ENCODE peak calls at places on chromosomes 2 and 18, in six cellular contexts. W is HCT116, M is nephron progenitor cell, J is chondrocyte, D is CD14-positive monocyte, B is B cell. O is an unnamed sample.

GRCh38 chr18:11990541-11990940 is 9.2 kb downstream of the IMPA2 start:
- DNase-seq in J (no peak), B (no peak), M (no peak), W (no peak), D (no peak), O (no peak)

GRCh38 chr2:161166538-161167409 is 6.5 kb downstream of the TANK start:
- DNase-seq in M (no peak), J (no peak), B (no peak), W (peak; percentile 60), D (no peak), O (no peak)

GRCh38 chr18:40375811-40376210 is 1579.2 kb upstream of the PIK3C3 start:
- DNase-seq in D (no peak), W (no peak), B (no peak), J (no peak), M (no peak), O (no peak)

GRCh38 chr18:58863539-58864145 is 1.0 kb upstream of the ZNF532 start:
- DNase-seq in J (no peak), D (no peak), B (peak; percentile 90), M (peak; percentile 74), W (no peak), O (peak; percentile 61)

GRCh38 chr2:152243723-152244122 is 68.2 kb upstream of the STAM2 start:
- DNase-seq in D (no peak), J (no peak), W (no peak), B (no peak), M (no peak), O (no peak)

GRCh38 chr18:69845588-69846506 is 101.8 kb downstream of the CD226 start:
- DNase-seq in M (no peak), B (no peak), D (no peak), J (no peak), W (no peak), O (no peak)

GRCh38 chr18:36895606-36896005 is 66.7 kb downstream of the KIAA1328 start:
- DNase-seq in M (no peak), J (no peak), D (no peak), W (no peak), B (no peak), O (no peak)

GRCh38 chr2:172285010-172285621 is 142.3 kb upstream of the ITGA6 start:
- DNase-seq in W (no peak), D (no peak), B (no peak), M (peak; percentile 45), J (no peak), O (no peak)

GRCh38 chr2:43707255-43707654 is 31.0 kb upstream of the C1GALT1C1L start:
- DNase-seq in W (no peak), M (no peak), B (no peak), J (no peak), D (no peak), O (no peak)

GRCh38 chr2:19955544-19956422 is 34.1 kb downstream of the WDR35 start:
- DNase-seq in W (peak; percentile 65), J (no peak), D (peak; percentile 50), M (peak; percentile 61), B (peak; percentile 53), O (peak; percentile 74)

GRCh38 chr18:49561127-49561376 is 805 bp upstream of the LIPG start:
- DNase-seq in W (no peak), J (no peak), D (no peak), M (no peak), B (no peak), O (no peak)

GRCh38 chr2:12717191-12717987 is 653 bp downstream of the TRIB2 start:
- DNase-seq in M (peak; percentile 76), J (no peak), D (no peak), B (peak; percentile 79), W (no peak), O (peak; percentile 49)

GRCh38 chr2:28579606-28580005 is 83.7 kb downstream of the PLB1 start:
- DNase-seq in D (no peak), W (no peak), J (no peak), M (no peak), B (no peak), O (no peak)

GRCh38 chr2:55154525-55155030 is 77.5 kb downstream of the CLHC1 start:
- DNase-seq in B (no peak), W (no peak), J (no peak), M (no peak), D (no peak), O (no peak)

GRCh38 chr2:234111523-234111922 is 61.0 kb downstream of the SPP2 start:
- DNase-seq in D (no peak), M (no peak), B (no peak), W (peak; percentile 90), J (no peak), O (peak; percentile 33)

DNA sequence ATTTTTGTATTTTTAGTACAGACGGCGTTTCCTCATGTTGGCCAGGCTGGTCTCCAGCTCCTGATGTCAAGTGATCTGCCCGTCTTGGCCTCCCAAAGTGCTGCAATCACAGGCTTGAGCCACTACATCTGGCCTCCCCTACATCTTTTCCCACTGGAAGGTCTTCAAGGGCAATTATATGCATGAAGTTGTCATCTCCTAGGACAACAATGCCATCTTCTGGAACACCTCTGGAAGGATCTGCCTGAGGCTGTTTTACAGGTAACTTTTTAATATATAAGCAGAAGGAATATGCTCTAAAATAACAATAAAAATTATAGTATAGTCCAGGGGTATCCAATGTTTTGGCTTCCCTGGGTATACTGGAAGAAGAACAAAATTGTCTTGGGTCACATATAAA is 321.4 kb downstream of the AFF3 start:
- DNase-seq in M (no peak), B (no peak), J (no peak), D (no peak), W (peak; percentile 6), O (no peak)
- TF ChIP-seq CTCF in M (no peak), B (no peak), J (peak; percentile 38), D (no peak), W (peak; percentile 6), O (no peak)

GRCh38 chr2:58131191-58132011 is 84.8 kb downstream of the VRK2 start:
- DNase-seq in B (no peak), W (no peak), D (no peak), J (no peak), M (peak; percentile 13), O (no peak)
- TF ChIP-seq CTCF in B (no peak), W (peak; percentile 31), D (no peak), J (peak; percentile 83), M (no peak), O (no peak)

GRCh38 chr2:49661809-49662208 is 507.5 kb upstream of the FSHR start:
- DNase-seq in J (no peak), W (no peak), D (no peak), M (no peak), B (no peak), O (no peak)

DNA sequence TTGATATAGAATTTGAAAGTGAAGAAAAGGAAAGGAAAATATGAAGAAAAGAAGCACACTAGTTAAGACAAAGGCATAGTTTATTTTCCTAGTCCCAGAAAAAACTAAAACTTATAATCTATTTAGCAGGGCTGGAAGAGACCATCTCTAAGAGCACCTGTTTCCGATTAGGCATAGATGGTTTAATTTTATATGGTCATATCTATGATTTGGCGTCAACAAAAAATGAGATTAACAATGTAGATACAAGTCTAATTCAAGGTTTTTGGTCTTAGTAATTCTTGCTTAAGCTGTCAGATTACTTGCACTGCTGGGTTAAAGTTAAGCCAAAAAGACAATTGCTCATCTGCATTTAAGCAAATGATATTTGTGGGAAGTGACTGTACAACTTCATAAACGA is 502.5 kb upstream of the FSHR start:
- DNase-seq in J (no peak), B (no peak), D (no peak), W (no peak), M (no peak), O (no peak)
- TF ChIP-seq CTCF in J (no peak), B (no peak), D (no peak), W (no peak), M (no peak), O (no peak)

GRCh38 chr18:60411715-60412114 is 39.1 kb upstream of the MC4R start:
- DNase-seq in B (no peak), J (no peak), D (no peak), W (peak; percentile 15), M (no peak), O (peak; percentile 19)
- TF ChIP-seq CTCF in B (no peak), J (peak; percentile 35), D (no peak), W (peak; percentile 59), M (peak; percentile 18), O (no peak)

DNA sequence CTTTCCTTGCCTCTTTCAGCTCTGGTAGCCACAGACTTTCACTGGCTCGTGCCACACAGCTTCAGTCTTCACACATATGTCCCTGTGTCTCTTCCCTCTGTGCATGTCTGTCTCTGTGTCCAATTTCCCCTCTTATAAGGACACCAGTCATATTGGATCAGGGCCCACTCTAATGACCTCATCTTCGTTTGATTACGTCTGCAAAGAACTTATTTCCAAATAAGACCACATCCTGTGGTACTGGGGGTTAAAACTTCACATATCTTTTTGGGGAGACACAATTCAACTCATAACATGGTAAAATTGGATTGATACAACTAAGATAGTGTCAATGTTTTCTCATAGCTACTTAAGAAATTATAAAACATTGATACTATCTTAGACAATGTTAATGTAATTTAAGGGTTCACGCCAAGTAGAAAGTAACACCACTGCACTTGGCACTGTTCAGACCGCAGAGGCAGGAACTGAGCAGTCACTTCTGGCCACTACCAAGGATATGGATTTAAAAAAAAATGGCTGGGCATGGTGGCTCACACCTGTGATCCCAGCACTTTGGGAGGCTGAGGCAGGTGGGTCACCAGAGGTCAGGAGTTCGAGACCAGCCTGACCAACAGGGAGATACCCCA is 119.6 kb upstream of the EPAS1 start:
- DNase-seq in W (no peak), M (no peak), D (no peak), B (no peak), J (no peak), O (no peak)
- TF ChIP-seq CTCF in W (no peak), M (no peak), D (no peak), B (no peak), J (no peak), O (no peak)

DNA sequence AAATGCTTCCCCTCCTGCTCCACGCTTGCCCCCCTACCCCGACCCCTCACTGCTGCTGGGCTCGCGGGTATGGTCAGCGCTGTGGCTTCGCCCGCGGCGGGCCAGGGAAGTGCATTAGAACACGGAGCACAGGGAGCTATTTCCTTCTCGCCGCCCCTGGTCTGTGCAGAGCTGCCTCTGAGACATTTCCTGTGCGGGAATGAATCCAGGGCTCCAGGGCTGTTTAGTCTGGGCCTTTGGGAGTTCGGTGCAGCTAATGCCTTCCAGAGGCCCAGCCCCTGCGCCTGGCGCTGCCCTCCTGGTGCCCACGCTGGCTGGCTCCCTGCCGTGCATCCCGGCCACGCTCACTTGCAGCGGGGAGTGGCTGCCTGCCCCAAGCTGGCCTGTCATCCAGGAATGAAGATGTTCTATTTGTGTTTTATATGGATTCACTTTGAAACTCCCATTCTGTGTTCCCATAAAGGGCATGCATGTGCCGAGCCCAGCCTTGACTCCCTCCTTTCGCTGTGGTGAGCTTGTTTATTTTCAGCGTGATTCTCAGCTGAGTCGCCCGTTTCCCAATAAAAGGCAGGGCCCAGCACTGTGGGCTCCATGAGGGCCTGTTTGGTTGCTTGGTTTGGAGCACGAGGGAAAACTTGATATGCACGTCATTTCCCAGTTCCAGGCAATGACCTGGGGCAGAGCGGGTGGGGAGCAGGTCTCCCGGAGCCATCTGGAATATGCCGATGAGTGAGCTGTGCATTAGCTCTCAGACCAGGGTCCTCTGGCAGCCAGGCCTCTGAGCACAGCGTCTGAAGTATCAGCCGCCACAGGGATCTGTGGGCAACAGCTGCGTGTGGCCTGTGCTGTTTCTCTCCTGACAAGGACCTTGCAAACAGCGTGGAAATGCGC is 42.7 kb downstream of the SH3RF3 start:
- DNase-seq in M (no peak), D (no peak), W (no peak), B (no peak), J (no peak), O (no peak)
- TF ChIP-seq CTCF in M (no peak), D (no peak), W (no peak), B (no peak), J (peak; percentile 66), O (no peak)